ENCODE peak calls at places on chromosomes 3 and 15, in five cellular contexts. One of them, this sample, is unnamed.

GRCh38 chr15:85021409-85021808 is 39.8 kb downstream of the PDE8A start:
- DNase-seq in cardiac muscle cell: no peak
- DNase-seq in stomach: no peak
- DNase-seq in breast epithelium: no peak
- DNase-seq in H1: no peak
- DNase-seq in this sample: no peak

GRCh38 chr3:72887378-72887722 is 496 bp upstream of the GXYLT2 start:
- DNase-seq in cardiac muscle cell: no peak
- DNase-seq in stomach: no peak
- DNase-seq in breast epithelium: no peak
- DNase-seq in H1: no peak
- DNase-seq in this sample: no peak

GRCh38 chr15:87401986-87402385 is 854.6 kb downstream of the NTRK3 start:
- DNase-seq in cardiac muscle cell: no peak
- DNase-seq in stomach: no peak
- DNase-seq in breast epithelium: no peak
- DNase-seq in H1: no peak
- DNase-seq in this sample: no peak

GRCh38 chr3:7960601-7961000 is 541.0 kb upstream of the LMCD1 start:
- DNase-seq in cardiac muscle cell: no peak
- DNase-seq in stomach: no peak
- DNase-seq in breast epithelium: no peak
- DNase-seq in H1: no peak
- DNase-seq in this sample: no peak

GRCh38 chr15:70095387-70096214 is 2.1 kb downstream of the TLE3 start:
- DNase-seq in cardiac muscle cell: peak; percentile 23
- DNase-seq in stomach: peak; percentile 47
- DNase-seq in breast epithelium: no peak
- DNase-seq in H1: peak; percentile 79
- DNase-seq in this sample: no peak

GRCh38 chr15:69758810-69759410 is 306.3 kb downstream of the RPLP1 start:
- DNase-seq in cardiac muscle cell: peak; percentile 84
- DNase-seq in stomach: peak; percentile 64
- DNase-seq in breast epithelium: no peak
- DNase-seq in H1: no peak
- DNase-seq in this sample: peak; percentile 88

GRCh38 chr3:129259612-129260477 is 10.4 kb downstream of the COPG1 start:
- DNase-seq in cardiac muscle cell: no peak
- DNase-seq in stomach: peak; percentile 45
- DNase-seq in breast epithelium: peak; percentile 9
- DNase-seq in H1: no peak
- DNase-seq in this sample: no peak

GRCh38 chr15:52673312-52673711 is 5.9 kb downstream of the ATOSA start:
- DNase-seq in cardiac muscle cell: no peak
- DNase-seq in stomach: no peak
- DNase-seq in breast epithelium: no peak
- DNase-seq in H1: no peak
- DNase-seq in this sample: peak; percentile 23

GRCh38 chr15:96867992-96868391 is 537.5 kb downstream of the NR2F2 start:
- DNase-seq in cardiac muscle cell: no peak
- DNase-seq in stomach: no peak
- DNase-seq in breast epithelium: no peak
- DNase-seq in H1: no peak
- DNase-seq in this sample: no peak

GRCh38 chr3:139640456-139640855 is 37.3 kb downstream of the NMNAT3 start:
- DNase-seq in cardiac muscle cell: no peak
- DNase-seq in stomach: no peak
- DNase-seq in breast epithelium: no peak
- DNase-seq in H1: no peak
- DNase-seq in this sample: no peak

GRCh38 chr3:124209426-124209825 is 217.5 kb upstream of the ROPN1 start:
- DNase-seq in cardiac muscle cell: peak; percentile 16
- DNase-seq in stomach: no peak
- DNase-seq in breast epithelium: no peak
- DNase-seq in H1: no peak
- DNase-seq in this sample: no peak

GRCh38 chr15:56963719-56964118 is 45.3 kb downstream of the TCF12 start:
- DNase-seq in cardiac muscle cell: peak; percentile 48
- DNase-seq in stomach: no peak
- DNase-seq in breast epithelium: no peak
- DNase-seq in H1: no peak
- DNase-seq in this sample: no peak

GRCh38 chr3:66481071-66482001 is 19.5 kb downstream of the LRIG1 start:
- DNase-seq in cardiac muscle cell: no peak
- DNase-seq in stomach: peak; percentile 29
- DNase-seq in breast epithelium: no peak
- DNase-seq in H1: no peak
- DNase-seq in this sample: peak; percentile 86

GRCh38 chr3:52851348-52851747 is 16.5 kb upstream of the MUSTN1 start:
- DNase-seq in cardiac muscle cell: peak; percentile 56
- DNase-seq in stomach: no peak
- DNase-seq in breast epithelium: no peak
- DNase-seq in H1: peak; percentile 58
- DNase-seq in this sample: peak; percentile 55

GRCh38 chr15:83178869-83179325 is 28.7 kb downstream of the HDGFL3 start:
- DNase-seq in cardiac muscle cell: no peak
- DNase-seq in stomach: no peak
- DNase-seq in breast epithelium: no peak
- DNase-seq in H1: no peak
- DNase-seq in this sample: no peak

GRCh38 chr3:124985358-124985757 is 50.8 kb upstream of the MUC13 start:
- DNase-seq in cardiac muscle cell: peak; percentile 73
- DNase-seq in stomach: no peak
- DNase-seq in breast epithelium: no peak
- DNase-seq in H1: no peak
- DNase-seq in this sample: peak; percentile 94

GRCh38 chr15:48596415-48596814 is 49.1 kb downstream of the FBN1 start:
- DNase-seq in cardiac muscle cell: peak; percentile 54
- DNase-seq in stomach: no peak
- DNase-seq in breast epithelium: no peak
- DNase-seq in H1: no peak
- DNase-seq in this sample: peak; percentile 67

GRCh38 chr3:60935709-60936108 is 315.5 kb downstream of the FHIT start:
- DNase-seq in cardiac muscle cell: peak; percentile 19
- DNase-seq in stomach: no peak
- DNase-seq in breast epithelium: no peak
- DNase-seq in H1: no peak
- DNase-seq in this sample: peak; percentile 37

GRCh38 chr3:58306662-58307286 is 454 bp downstream of the HTD2 start:
- DNase-seq in cardiac muscle cell: peak; percentile 25
- DNase-seq in stomach: peak; percentile 30
- DNase-seq in breast epithelium: no peak
- DNase-seq in H1: peak; percentile 55
- DNase-seq in this sample: peak; percentile 41
- TF ChIP-seq CTCF in cardiac muscle cell: no peak
- TF ChIP-seq CTCF in stomach: no peak
- TF ChIP-seq CTCF in breast epithelium: no peak
- TF ChIP-seq CTCF in H1: no peak
- TF ChIP-seq CTCF in this sample: peak; percentile 9

GRCh38 chr15:74429784-74430141 is 4.0 kb downstream of the SEMA7A start:
- DNase-seq in cardiac muscle cell: no peak
- DNase-seq in stomach: no peak
- DNase-seq in breast epithelium: no peak
- DNase-seq in H1: no peak
- DNase-seq in this sample: no peak
- H3K4me3 ChIP-seq in cardiac muscle cell: no peak overlapping the region
- H3K4me3 ChIP-seq in stomach: no peak overlapping the region
- H3K4me3 ChIP-seq in breast epithelium: no peak overlapping the region
- H3K4me3 ChIP-seq in H1: no peak overlapping the region
- H3K4me3 ChIP-seq in this sample: no peak overlapping the region

GRCh38 chr3:56251343-56251945 is 216.8 kb downstream of the ERC2 start:
- DNase-seq in cardiac muscle cell: peak; percentile 72
- DNase-seq in stomach: peak; percentile 34
- DNase-seq in breast epithelium: no peak
- DNase-seq in H1: no peak
- DNase-seq in this sample: peak; percentile 63
- TF ChIP-seq CTCF in cardiac muscle cell: peak; percentile 75
- TF ChIP-seq CTCF in stomach: peak; percentile 28
- TF ChIP-seq CTCF in breast epithelium: peak; percentile 25
- TF ChIP-seq CTCF in H1: peak; percentile 58
- TF ChIP-seq CTCF in this sample: peak; percentile 74

DNA sequence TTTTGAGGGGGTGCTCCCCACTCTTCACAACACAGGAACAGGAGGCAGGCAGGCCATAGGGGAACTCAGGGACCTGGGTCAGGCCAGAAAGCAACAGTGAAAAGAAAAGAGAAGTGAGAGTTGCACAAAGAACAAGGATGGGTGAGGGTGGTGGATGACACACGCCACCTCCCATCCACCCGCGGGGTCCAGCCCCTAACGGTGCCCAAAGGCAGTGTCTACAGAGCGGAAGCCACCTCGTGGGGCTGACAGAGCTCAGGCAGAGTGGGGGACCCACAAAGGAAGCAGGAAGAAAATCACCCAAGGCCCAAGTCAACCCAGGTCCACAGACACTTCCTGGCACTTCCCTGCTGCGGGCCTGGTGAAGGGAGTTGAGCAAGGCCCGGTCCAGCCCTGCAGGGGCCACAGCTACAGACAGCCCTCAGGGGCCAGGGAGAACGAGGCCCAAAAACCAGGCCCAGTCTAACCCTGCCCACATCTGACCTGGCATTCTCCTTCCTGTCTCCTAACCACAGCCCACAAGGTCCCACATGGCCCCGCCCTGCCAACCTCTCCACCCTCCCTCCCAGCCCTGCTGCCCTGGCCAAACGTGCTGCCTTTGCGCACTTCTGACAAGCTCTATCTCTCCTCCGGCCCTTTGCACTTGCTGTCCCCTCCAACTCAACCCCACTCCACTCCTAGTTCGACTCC is 5.9 kb downstream of the NUP210 start:
- DNase-seq in cardiac muscle cell: no peak
- DNase-seq in stomach: peak; percentile 56
- DNase-seq in breast epithelium: no peak
- DNase-seq in H1: no peak
- DNase-seq in this sample: no peak
- H3K4me3 ChIP-seq in cardiac muscle cell: no peak overlapping the region
- H3K4me3 ChIP-seq in stomach: no peak overlapping the region
- H3K4me3 ChIP-seq in breast epithelium: no peak overlapping the region
- H3K4me3 ChIP-seq in H1: no peak overlapping the region
- H3K4me3 ChIP-seq in this sample: no peak overlapping the region

This sample was measured in fibroblast of villous mesenchyme.